ENCODE peak calls at places on chromosome 9, in eight cellular contexts. Z, T, R, Q, C, W, F and X are unnamed samples.

GRCh38 chr9:89655990-89656657 is 51.3 kb downstream of the GADD45G start:
- DNase-seq in Q (no peak), R (no peak), Z (no peak), W (no peak), T (no peak), F (no peak), C (peak; percentile 47), X (no peak)

GRCh38 chr9:34633851-34634550 is 3.6 kb downstream of the SIGMAR1 start:
- DNase-seq in T (peak; percentile 65), C (peak; percentile 90), R (peak; percentile 70), W (peak; percentile 84), F (no peak), Q (peak; percentile 76), Z (peak; percentile 69), X (no peak)

GRCh38 chr9:21141427-21141882 is at the start of gene IFNW1:
- DNase-seq in R (no peak), T (no peak), C (peak; percentile 58), W (no peak), F (no peak), Z (no peak), Q (no peak), X (no peak)

GRCh38 chr9:113993838-113994540 is 84.1 kb downstream of the AMBP start:
- DNase-seq in W (no peak), Q (peak; percentile 95), R (no peak), T (no peak), F (peak; percentile 28), C (no peak), Z (peak; percentile 96), X (no peak)

GRCh38 chr9:5566054-5566618 is 55.8 kb downstream of the PDCD1LG2 start:
- DNase-seq in Q (no peak), C (no peak), W (no peak), F (no peak), R (no peak), T (no peak), Z (no peak), X (no peak)

GRCh38 chr9:121736964-121737462 is 85.6 kb downstream of the DAB2IP start:
- DNase-seq in W (peak; percentile 79), Z (peak; percentile 66), F (peak; percentile 51), T (no peak), C (peak; percentile 92), Q (peak; percentile 65), R (peak; percentile 80), X (no peak)

GRCh38 chr9:109591691-109592090 is 93.6 kb upstream of the PTPN3 start:
- DNase-seq in R (no peak), C (no peak), Z (no peak), Q (no peak), T (no peak), F (no peak), W (no peak), X (no peak)

GRCh38 chr9:73151653-73152382 is at the start of gene ANXA1:
- DNase-seq in T (no peak), C (no peak), Z (no peak), R (peak; percentile 95), Q (no peak), F (no peak), W (no peak), X (no peak)

GRCh38 chr9:124341455-124342170 is 73.6 kb downstream of the PSMB7 start:
- DNase-seq in W (no peak), Z (no peak), T (no peak), Q (no peak), F (no peak), R (no peak), C (no peak), X (no peak)

GRCh38 chr9:29514336-29514735 is 1941.1 kb upstream of the C9orf72 start:
- DNase-seq in Q (no peak), F (no peak), R (no peak), W (peak; percentile 61), Z (peak; percentile 36), C (peak; percentile 68), T (no peak), X (no peak)

GRCh38 chr9:123353984-123354591 is 1.9 kb upstream of the CRB2 start:
- DNase-seq in Z (peak; percentile 55), Q (peak; percentile 69), T (peak; percentile 22), W (peak; percentile 98), R (peak; percentile 65), C (peak; percentile 96), F (no peak), X (no peak)

GRCh38 chr9:126474201-126474765 is 139.4 kb upstream of the LMX1B start:
- DNase-seq in Q (peak; percentile 23), W (no peak), R (peak; percentile 43), T (no peak), Z (no peak), F (no peak), C (no peak), X (no peak)

GRCh38 chr9:133057006-133057405 is 4.8 kb upstream of the CEL start:
- DNase-seq in Q (no peak), W (no peak), R (no peak), C (no peak), T (no peak), Z (peak; percentile 40), F (no peak), X (no peak)

GRCh38 chr9:127897194-127897692 is 2.2 kb downstream of the ST6GALNAC6 start:
- DNase-seq in T (no peak), W (peak; percentile 82), F (peak; percentile 90), R (peak; percentile 10), C (peak; percentile 98), Z (peak; percentile 89), Q (peak; percentile 86), X (no peak)

GRCh38 chr9:77943053-77943452 is 88.6 kb downstream of the GNAQ start:
- DNase-seq in Q (no peak), C (no peak), Z (no peak), T (no peak), W (no peak), F (no peak), R (peak; percentile 37), X (no peak)

GRCh38 chr9:77946969-77947368 is 84.6 kb downstream of the GNAQ start:
- DNase-seq in W (no peak), Q (no peak), R (no peak), Z (peak; percentile 33), C (no peak), F (no peak), T (no peak), X (no peak)

GRCh38 chr9:77945798-77946197 is 85.8 kb downstream of the GNAQ start:
- DNase-seq in Q (no peak), W (no peak), T (no peak), F (no peak), R (peak; percentile 88), Z (no peak), C (no peak), X (no peak)

GRCh38 chr9:77939149-77939668 is 92.4 kb downstream of the GNAQ start:
- DNase-seq in Q (no peak), R (peak; percentile 47), T (no peak), W (no peak), Z (no peak), F (no peak), C (no peak), X (no peak)

GRCh38 chr9:77944556-77945261 is 86.9 kb downstream of the GNAQ start:
- DNase-seq in T (no peak), F (no peak), W (no peak), Q (no peak), Z (peak; percentile 37), C (peak; percentile 74), R (peak; percentile 54), X (no peak)
- H3K4me1 ChIP-seq in T (peaks cover 20% of the 10 kb centered on the region), F (peaks cover 42% of the 10 kb centered on the region), W (peaks cover 7% of the 10 kb centered on the region), Q (peaks cover 10% of the 10 kb centered on the region), Z (peaks cover 41% of the 10 kb centered on the region), C (peaks cover 5% of the 10 kb centered on the region), R (peaks cover 14% of the 10 kb centered on the region), X (no peaks in the 10 kb centered on the region)

GRCh38 chr9:129331366-129331765 is 153.3 kb upstream of the IER5L start:
- DNase-seq in Z (no peak), Q (no peak), W (no peak), T (no peak), C (no peak), F (no peak), R (peak; percentile 89), X (no peak)
- H3K4me3 ChIP-seq in Z (no peak overlapping the region), Q (no peak overlapping the region), W (no peak overlapping the region), T (no peak overlapping the region), C (no peak overlapping the region), F (no peak overlapping the region), R (no peak overlapping the region), X (no peak overlapping the region)

DNA sequence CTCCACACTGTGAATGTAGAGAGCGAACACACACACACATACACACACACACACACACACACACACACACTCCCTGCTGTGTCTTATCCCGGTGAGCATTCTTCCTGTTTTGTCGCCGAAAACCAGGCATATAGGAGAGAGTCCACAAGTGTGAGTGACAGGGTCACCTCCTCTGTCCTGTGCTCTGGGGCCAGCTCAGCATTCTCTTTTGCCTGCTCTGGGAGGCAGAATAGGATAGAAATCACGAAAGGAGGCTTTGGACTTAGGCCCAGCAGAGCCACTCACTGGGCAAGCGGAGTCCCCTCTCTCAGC is 3.0 kb downstream of the LAMC3 start:
- DNase-seq in F (no peak), W (no peak), Z (no peak), T (no peak), Q (no peak), R (no peak), C (peak; percentile 81), X (no peak)
- H3K27me3 ChIP-seq in F (no peaks in the 10 kb centered on the region), W (no peaks in the 10 kb centered on the region), Z (no peaks in the 10 kb centered on the region), T (peaks cover 3% of the 10 kb centered on the region), Q (no peaks in the 10 kb centered on the region), R (peaks cover 16% of the 10 kb centered on the region), C (peaks cover 10% of the 10 kb centered on the region), X (peaks cover 1% of the 10 kb centered on the region)

DNA sequence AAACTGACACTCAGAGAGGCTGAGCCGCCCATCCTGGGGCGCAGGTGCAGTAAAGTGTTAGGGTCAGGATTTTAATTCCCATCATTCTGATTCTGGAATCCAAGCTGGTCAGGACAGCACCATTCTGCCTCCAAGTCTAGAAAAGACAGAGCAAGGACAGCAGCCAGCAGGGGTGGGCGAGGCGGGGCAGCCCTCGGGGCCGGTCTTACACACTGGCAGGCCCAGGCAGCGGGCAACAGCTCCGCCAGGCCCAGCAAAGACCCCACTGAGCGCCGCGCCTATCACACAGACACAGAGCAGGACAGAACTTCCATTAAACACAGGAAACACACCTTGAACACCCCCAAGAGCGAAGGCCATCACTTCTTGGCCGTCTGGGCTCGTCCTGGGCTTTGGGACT is 66.5 kb upstream of the RXRA start:
- DNase-seq in T (no peak), F (no peak), Q (no peak), C (no peak), R (no peak), Z (no peak), W (no peak), X (no peak)
- H3K4me1 ChIP-seq in T (no peaks in the 10 kb centered on the region), F (no peaks in the 10 kb centered on the region), Q (no peaks in the 10 kb centered on the region), C (peaks cover 1% of the 10 kb centered on the region), R (no peaks in the 10 kb centered on the region), Z (peaks cover 15% of the 10 kb centered on the region), W (peaks cover 6% of the 10 kb centered on the region), X (no peaks in the 10 kb centered on the region)